ENCODE peak calls at places on chromosome 17, in seven cellular contexts. O is ELR; G is Daoy; M is stimulated activated CD8-positive, alpha-beta memory T cell treated with anti-CD3 and anti-CD28 coated beads, Interleukin-7, amount 100 ng/mL, for 48 hours; W is CD8-positive, alpha-beta T cell; I is foreskin keratinocyte; J is NCI-H1105 treated with DMSO at 0.1 percent for 48 hours. T is an unnamed sample.

GRCh38 chr17:1933875-1934715 is 91.0 kb downstream of the RTN4RL1 start:
- DNase-seq in M (no peak), W (no peak), G (no peak), O (no peak), J (no peak), I (no peak), T (no peak)

GRCh38 chr17:12739500-12739899 is 49.8 kb upstream of the ARHGAP44 start:
- DNase-seq in W (no peak), G (no peak), J (no peak), O (no peak), I (no peak), M (no peak), T (no peak)

GRCh38 chr17:67218385-67218950 is 26.5 kb downstream of the HELZ start:
- DNase-seq in O (peak), G (no peak), W (no peak), J (no peak), I (no peak), M (no peak), T (no peak)

GRCh38 chr17:16283705-16284104 is 66.7 kb downstream of the PIGL start:
- DNase-seq in W (no peak), M (no peak), J (no peak), O (peak), G (peak), I (no peak), T (no peak)

GRCh38 chr17:57868007-57868774 is 18.3 kb upstream of the MRPS23 start:
- DNase-seq in O (peak), W (peak), I (peak), J (no peak), M (no peak), G (peak), T (peak)

GRCh38 chr17:17062356-17062755 is 20.1 kb downstream of the MPRIP start:
- DNase-seq in W (no peak), J (no peak), G (no peak), M (no peak), I (no peak), O (no peak), T (no peak)

GRCh38 chr17:10072556-10072955 is 125.8 kb downstream of the GAS7 start:
- DNase-seq in M (no peak), O (no peak), W (no peak), J (no peak), I (no peak), G (no peak), T (no peak)

GRCh38 chr17:57410169-57410568 is 153.8 kb downstream of the MSI2 start:
- DNase-seq in J (no peak), W (no peak), I (no peak), M (no peak), G (no peak), O (no peak), T (no peak)

GRCh38 chr17:17816240-17816814 is 20.5 kb downstream of the SREBF1 start:
- DNase-seq in W (no peak), G (no peak), J (no peak), M (no peak), I (no peak), O (no peak), T (no peak)

T was measured in Peyer's patch.